ENCODE peak calls at places on chromosomes 2 and 18, in seven cellular contexts. One of them, this sample, is unnamed.

GRCh38 chr2:11073791-11074190 is 81.5 kb upstream of the SLC66A3 start:
- DNase-seq in choroid plexus epithelial cell: peak
- DNase-seq in psoas muscle: no peak
- DNase-seq in cardiac fibroblast: peak
- DNase-seq in cardiac muscle cell: no peak
- DNase-seq in HCT116: no peak
- DNase-seq in epithelial cell of esophagus: no peak
- DNase-seq in this sample: peak

GRCh38 chr2:71534786-71535185 is 81.4 kb downstream of the DYSF start:
- DNase-seq in cardiac muscle cell: no peak
- DNase-seq in epithelial cell of esophagus: no peak
- DNase-seq in cardiac fibroblast: no peak
- DNase-seq in choroid plexus epithelial cell: no peak
- DNase-seq in HCT116: no peak
- DNase-seq in psoas muscle: no peak
- DNase-seq in this sample: no peak

GRCh38 chr2:186891219-186891621 is 42.2 kb upstream of the ZSWIM2 start:
- DNase-seq in psoas muscle: no peak
- DNase-seq in cardiac fibroblast: peak
- DNase-seq in HCT116: peak
- DNase-seq in choroid plexus epithelial cell: peak
- DNase-seq in cardiac muscle cell: no peak
- DNase-seq in epithelial cell of esophagus: peak
- DNase-seq in this sample: peak

GRCh38 chr2:143535802-143536201 is 406.6 kb downstream of the ARHGAP15 start:
- DNase-seq in psoas muscle: no peak
- DNase-seq in HCT116: no peak
- DNase-seq in cardiac fibroblast: no peak
- DNase-seq in epithelial cell of esophagus: no peak
- DNase-seq in choroid plexus epithelial cell: no peak
- DNase-seq in cardiac muscle cell: no peak
- DNase-seq in this sample: no peak

GRCh38 chr18:11553098-11553940 is 56.1 kb upstream of the SLC35G4 start:
- DNase-seq in HCT116: peak
- DNase-seq in choroid plexus epithelial cell: peak
- DNase-seq in cardiac fibroblast: peak
- DNase-seq in cardiac muscle cell: peak
- DNase-seq in epithelial cell of esophagus: peak
- DNase-seq in psoas muscle: no peak
- DNase-seq in this sample: peak

GRCh38 chr2:33765122-33765521 is 166.0 kb upstream of the FAM98A start:
- DNase-seq in psoas muscle: no peak
- DNase-seq in choroid plexus epithelial cell: no peak
- DNase-seq in epithelial cell of esophagus: no peak
- DNase-seq in HCT116: no peak
- DNase-seq in cardiac fibroblast: no peak
- DNase-seq in cardiac muscle cell: peak
- DNase-seq in this sample: no peak

GRCh38 chr18:37608876-37609275 is 43.3 kb upstream of the CELF4 start:
- DNase-seq in psoas muscle: no peak
- DNase-seq in HCT116: no peak
- DNase-seq in cardiac muscle cell: no peak
- DNase-seq in choroid plexus epithelial cell: no peak
- DNase-seq in cardiac fibroblast: no peak
- DNase-seq in epithelial cell of esophagus: no peak
- DNase-seq in this sample: no peak

GRCh38 chr2:117760916-117761315 is 53.6 kb upstream of the DDX18 start:
- DNase-seq in cardiac muscle cell: no peak
- DNase-seq in HCT116: no peak
- DNase-seq in psoas muscle: no peak
- DNase-seq in choroid plexus epithelial cell: no peak
- DNase-seq in epithelial cell of esophagus: no peak
- DNase-seq in cardiac fibroblast: no peak
- DNase-seq in this sample: no peak

GRCh38 chr2:26472821-26473655 is 4.9 kb downstream of the OTOF start:
- DNase-seq in cardiac fibroblast: no peak
- DNase-seq in epithelial cell of esophagus: no peak
- DNase-seq in cardiac muscle cell: no peak
- DNase-seq in choroid plexus epithelial cell: no peak
- DNase-seq in HCT116: no peak
- DNase-seq in psoas muscle: peak
- DNase-seq in this sample: no peak

GRCh38 chr2:163698857-163699256 is 37.0 kb downstream of the FIGN start:
- DNase-seq in epithelial cell of esophagus: no peak
- DNase-seq in cardiac muscle cell: peak
- DNase-seq in psoas muscle: no peak
- DNase-seq in cardiac fibroblast: peak
- DNase-seq in choroid plexus epithelial cell: peak
- DNase-seq in HCT116: no peak
- DNase-seq in this sample: no peak

GRCh38 chr18:79681484-79682387 is 2.1 kb downstream of the CTDP1 start:
- DNase-seq in psoas muscle: no peak
- DNase-seq in cardiac muscle cell: no peak
- DNase-seq in cardiac fibroblast: no peak
- DNase-seq in epithelial cell of esophagus: no peak
- DNase-seq in choroid plexus epithelial cell: peak
- DNase-seq in HCT116: no peak
- DNase-seq in this sample: no peak

GRCh38 chr2:27075219-27075871 is 3.1 kb upstream of the EMILIN1 start:
- DNase-seq in cardiac muscle cell: peak
- DNase-seq in HCT116: no peak
- DNase-seq in cardiac fibroblast: peak
- DNase-seq in psoas muscle: peak
- DNase-seq in epithelial cell of esophagus: no peak
- DNase-seq in choroid plexus epithelial cell: peak
- DNase-seq in this sample: no peak

GRCh38 chr2:150599889-150600288 is 112.4 kb upstream of the RND3 start:
- DNase-seq in psoas muscle: no peak
- DNase-seq in cardiac fibroblast: no peak
- DNase-seq in cardiac muscle cell: no peak
- DNase-seq in choroid plexus epithelial cell: no peak
- DNase-seq in epithelial cell of esophagus: no peak
- DNase-seq in HCT116: no peak
- DNase-seq in this sample: no peak
- TF ChIP-seq CTCF in psoas muscle: no peak
- TF ChIP-seq CTCF in cardiac fibroblast: peak
- TF ChIP-seq CTCF in cardiac muscle cell: peak
- TF ChIP-seq CTCF in choroid plexus epithelial cell: peak
- TF ChIP-seq CTCF in epithelial cell of esophagus: no peak
- TF ChIP-seq CTCF in HCT116: peak
- TF ChIP-seq CTCF in this sample: no peak

GRCh38 chr2:231614559-231615057 is 21.9 kb downstream of the TEX44 start:
- DNase-seq in cardiac muscle cell: no peak
- DNase-seq in HCT116: no peak
- DNase-seq in choroid plexus epithelial cell: no peak
- DNase-seq in psoas muscle: peak
- DNase-seq in epithelial cell of esophagus: no peak
- DNase-seq in cardiac fibroblast: no peak
- DNase-seq in this sample: no peak

GRCh38 chr2:231611273-231612198 is 18.9 kb downstream of the TEX44 start:
- DNase-seq in cardiac fibroblast: peak
- DNase-seq in HCT116: peak
- DNase-seq in psoas muscle: no peak
- DNase-seq in choroid plexus epithelial cell: peak
- DNase-seq in epithelial cell of esophagus: peak
- DNase-seq in cardiac muscle cell: peak
- DNase-seq in this sample: peak

GRCh38 chr2:231613054-231613654 is 20.5 kb downstream of the TEX44 start:
- DNase-seq in choroid plexus epithelial cell: peak
- DNase-seq in cardiac muscle cell: no peak
- DNase-seq in cardiac fibroblast: peak
- DNase-seq in epithelial cell of esophagus: peak
- DNase-seq in psoas muscle: no peak
- DNase-seq in HCT116: no peak
- DNase-seq in this sample: peak

GRCh38 chr2:231613655-231614558 is 21.2 kb downstream of the TEX44 start:
- DNase-seq in cardiac fibroblast: peak
- DNase-seq in epithelial cell of esophagus: peak
- DNase-seq in cardiac muscle cell: peak
- DNase-seq in HCT116: peak
- DNase-seq in choroid plexus epithelial cell: peak
- DNase-seq in psoas muscle: peak
- DNase-seq in this sample: peak

DNA sequence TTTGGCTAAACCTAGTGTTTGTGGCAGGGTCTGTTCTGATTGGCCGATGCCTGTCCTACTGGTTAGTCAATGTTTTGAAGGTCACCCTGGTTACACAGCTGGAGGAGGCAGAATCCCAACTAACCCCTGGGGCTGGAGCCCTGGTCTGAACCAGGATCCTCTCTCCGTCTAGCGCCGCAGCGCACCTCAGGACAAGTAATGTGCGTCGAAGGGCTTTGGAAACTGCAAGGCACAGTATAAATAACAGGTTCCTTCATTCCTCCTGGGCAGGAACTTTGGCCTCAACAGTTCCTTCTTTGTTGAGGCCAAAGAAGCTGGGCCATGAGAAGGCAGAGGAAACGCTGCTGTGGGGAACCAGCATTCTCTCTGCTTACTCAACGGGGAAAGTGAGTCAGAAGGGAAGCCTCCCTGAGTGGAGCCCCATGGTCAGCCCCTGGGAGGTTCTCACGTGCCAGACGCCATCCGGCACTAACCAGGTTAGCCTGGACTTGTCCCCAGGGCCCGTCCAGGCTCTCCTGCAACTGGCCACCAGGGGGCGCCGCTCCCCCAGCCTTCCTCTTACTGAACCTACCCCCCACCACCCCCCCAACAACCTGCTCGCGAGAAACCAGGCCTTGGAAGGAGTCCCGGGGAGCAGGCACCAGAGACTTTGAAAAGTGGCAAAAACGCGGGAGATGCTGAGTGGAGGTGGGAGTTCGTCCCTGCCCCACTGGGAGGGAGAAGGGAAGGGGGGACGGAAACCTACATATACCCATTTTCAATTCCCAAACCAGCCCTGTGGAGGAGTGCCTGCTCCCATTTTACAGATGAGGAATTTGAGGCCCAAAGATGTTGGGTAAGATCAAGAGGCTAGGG is 19.8 kb downstream of the TEX44 start:
- DNase-seq in psoas muscle: peak
- DNase-seq in epithelial cell of esophagus: peak
- DNase-seq in choroid plexus epithelial cell: peak
- DNase-seq in HCT116: peak
- DNase-seq in cardiac muscle cell: peak
- DNase-seq in cardiac fibroblast: peak
- DNase-seq in this sample: peak
- H3K4me3 ChIP-seq in psoas muscle: peak
- H3K4me3 ChIP-seq in epithelial cell of esophagus: no peak
- H3K4me3 ChIP-seq in choroid plexus epithelial cell: no peak
- H3K4me3 ChIP-seq in HCT116: peak
- H3K4me3 ChIP-seq in cardiac muscle cell: no peak
- H3K4me3 ChIP-seq in cardiac fibroblast: no peak
- H3K4me3 ChIP-seq in this sample: no peak

GRCh38 chr2:31694444-31694843 is 113.7 kb upstream of the SRD5A2 start:
- DNase-seq in choroid plexus epithelial cell: peak
- DNase-seq in epithelial cell of esophagus: no peak
- DNase-seq in cardiac muscle cell: no peak
- DNase-seq in psoas muscle: no peak
- DNase-seq in HCT116: peak
- DNase-seq in cardiac fibroblast: peak
- DNase-seq in this sample: no peak
- TF ChIP-seq CTCF in choroid plexus epithelial cell: peak
- TF ChIP-seq CTCF in epithelial cell of esophagus: peak
- TF ChIP-seq CTCF in cardiac muscle cell: no peak
- TF ChIP-seq CTCF in psoas muscle: no peak
- TF ChIP-seq CTCF in HCT116: peak
- TF ChIP-seq CTCF in cardiac fibroblast: peak
- TF ChIP-seq CTCF in this sample: no peak

DNA sequence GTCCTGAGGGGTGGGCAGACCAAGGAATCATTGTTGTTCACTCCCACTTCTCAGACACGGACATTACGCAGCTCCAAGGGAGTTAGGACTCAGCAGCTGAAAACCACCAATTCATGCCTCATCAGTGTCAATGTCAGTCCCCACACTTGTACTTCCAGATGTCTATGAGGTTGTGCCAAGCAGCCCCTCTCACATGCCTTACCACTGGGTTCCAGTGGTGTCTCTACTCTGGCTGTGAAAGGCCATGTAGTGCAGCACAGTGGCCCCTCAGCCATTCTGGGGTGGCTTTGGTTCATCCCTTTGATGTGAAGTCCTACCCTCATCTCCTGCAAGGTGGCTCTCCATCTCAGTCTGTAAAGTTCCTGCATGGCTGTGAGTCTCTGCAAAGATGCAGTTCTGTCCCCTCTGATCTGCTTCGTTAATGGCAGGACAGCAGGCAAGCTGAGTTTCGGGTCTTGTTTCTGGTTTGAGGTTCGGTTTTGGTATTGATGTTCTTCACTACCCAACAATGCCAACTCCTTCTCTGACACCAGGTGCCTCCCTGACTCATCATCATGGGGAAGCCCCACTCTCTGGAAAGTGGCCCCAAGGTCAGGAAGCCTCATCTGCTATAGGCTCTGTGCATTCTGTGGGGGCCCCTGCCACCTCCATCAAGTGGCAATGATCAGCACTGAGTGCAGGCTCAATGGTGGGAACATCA is 14.0 kb upstream of the COL6A3 start:
- DNase-seq in cardiac fibroblast: no peak
- DNase-seq in HCT116: no peak
- DNase-seq in epithelial cell of esophagus: no peak
- DNase-seq in cardiac muscle cell: no peak
- DNase-seq in choroid plexus epithelial cell: no peak
- DNase-seq in psoas muscle: no peak
- DNase-seq in this sample: no peak
- H3K4me3 ChIP-seq in cardiac fibroblast: no peak
- H3K4me3 ChIP-seq in HCT116: no peak
- H3K4me3 ChIP-seq in epithelial cell of esophagus: no peak
- H3K4me3 ChIP-seq in cardiac muscle cell: no peak
- H3K4me3 ChIP-seq in choroid plexus epithelial cell: no peak
- H3K4me3 ChIP-seq in psoas muscle: no peak
- H3K4me3 ChIP-seq in this sample: no peak

DNA sequence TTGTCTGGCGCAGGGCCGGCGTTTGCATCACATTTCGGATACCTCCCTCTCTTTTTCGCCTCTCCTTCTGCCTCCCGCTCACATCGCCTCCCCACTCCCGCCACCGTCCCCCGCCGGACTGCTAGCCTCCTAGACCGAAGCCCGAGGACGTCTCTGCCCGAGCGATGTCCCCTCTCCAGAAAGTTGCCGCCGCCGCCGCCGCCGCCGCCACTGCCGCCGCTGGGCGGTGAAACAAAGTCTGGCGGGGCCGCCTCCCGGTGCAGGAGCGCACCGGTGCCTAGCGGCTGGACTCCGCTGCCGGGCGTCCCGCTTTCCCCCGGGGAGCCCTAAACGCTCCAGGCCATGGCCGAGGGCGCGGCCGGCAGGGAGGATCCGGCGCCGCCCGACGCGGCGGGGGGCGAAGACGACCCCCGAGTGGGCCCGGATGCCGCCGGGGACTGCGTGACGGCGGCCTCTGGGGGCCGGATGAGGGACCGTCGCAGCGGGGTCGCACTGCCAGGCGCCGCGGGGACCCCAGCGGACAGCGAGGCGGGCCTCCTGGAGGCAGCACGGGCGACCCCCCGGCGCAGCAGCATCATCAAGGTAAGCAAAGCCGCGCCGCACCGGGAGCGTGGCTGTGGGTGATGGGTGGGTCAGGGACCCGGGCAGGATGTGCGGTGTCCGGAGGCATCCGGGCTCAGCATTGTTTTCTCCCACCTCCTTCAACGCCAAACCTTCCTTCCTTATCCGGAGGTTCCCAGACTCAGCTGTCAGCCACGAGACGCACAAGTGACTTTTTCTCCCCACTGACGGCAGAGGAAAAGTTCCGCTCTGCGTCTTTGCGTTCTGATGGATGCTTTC is 585 bp downstream of the PLCL1 start:
- DNase-seq in HCT116: no peak
- DNase-seq in epithelial cell of esophagus: no peak
- DNase-seq in cardiac muscle cell: peak
- DNase-seq in cardiac fibroblast: peak
- DNase-seq in psoas muscle: peak
- DNase-seq in choroid plexus epithelial cell: peak
- DNase-seq in this sample: peak
- TF ChIP-seq CTCF in HCT116: no peak
- TF ChIP-seq CTCF in epithelial cell of esophagus: no peak
- TF ChIP-seq CTCF in cardiac muscle cell: no peak
- TF ChIP-seq CTCF in cardiac fibroblast: no peak
- TF ChIP-seq CTCF in psoas muscle: no peak
- TF ChIP-seq CTCF in choroid plexus epithelial cell: no peak
- TF ChIP-seq CTCF in this sample: no peak